ENCODE peak calls at places on chromosomes 13 and 19, in four cellular contexts. One of them, this sample, is unnamed.

GRCh38 chr19:45852145-45852750 is 10.7 kb downstream of the SYMPK start:
- DNase-seq in CD4-positive, alpha-beta T cell: no peak
- DNase-seq in GM13976: no peak
- DNase-seq in dorsolateral prefrontal cortex: no peak
- DNase-seq in this sample: no peak

GRCh38 chr19:39413269-39413902 is 917 bp downstream of the PLEKHG2 start:
- DNase-seq in CD4-positive, alpha-beta T cell: no peak
- DNase-seq in dorsolateral prefrontal cortex: no peak
- DNase-seq in GM13976: peak
- DNase-seq in this sample: no peak

GRCh38 chr19:52735734-52736133 is 890 bp upstream of the ZNF611 start:
- DNase-seq in GM13976: no peak
- DNase-seq in dorsolateral prefrontal cortex: peak
- DNase-seq in CD4-positive, alpha-beta T cell: no peak
- DNase-seq in this sample: peak

GRCh38 chr19:38213911-38214625 is 10.0 kb downstream of the DPF1 start:
- DNase-seq in CD4-positive, alpha-beta T cell: peak
- DNase-seq in dorsolateral prefrontal cortex: peak
- DNase-seq in GM13976: peak
- DNase-seq in this sample: no peak

GRCh38 chr13:45219123-45219891 is 18.5 kb upstream of the KCTD4 start:
- DNase-seq in GM13976: no peak
- DNase-seq in dorsolateral prefrontal cortex: no peak
- DNase-seq in CD4-positive, alpha-beta T cell: no peak
- DNase-seq in this sample: no peak

GRCh38 chr13:46748300-46748699 is 48.7 kb downstream of the ESD start:
- DNase-seq in dorsolateral prefrontal cortex: no peak
- DNase-seq in CD4-positive, alpha-beta T cell: no peak
- DNase-seq in GM13976: no peak
- DNase-seq in this sample: no peak

GRCh38 chr13:101529419-101529818 is 76.9 kb downstream of the ITGBL1 start:
- DNase-seq in GM13976: no peak
- DNase-seq in dorsolateral prefrontal cortex: no peak
- DNase-seq in CD4-positive, alpha-beta T cell: no peak
- DNase-seq in this sample: no peak

GRCh38 chr13:100694722-100695644 is 20.4 kb upstream of the TMTC4 start:
- DNase-seq in GM13976: no peak
- DNase-seq in dorsolateral prefrontal cortex: no peak
- DNase-seq in CD4-positive, alpha-beta T cell: no peak
- DNase-seq in this sample: no peak

GRCh38 chr13:39186205-39186880 is 148.1 kb downstream of the NHLRC3 start:
- DNase-seq in CD4-positive, alpha-beta T cell: no peak
- DNase-seq in dorsolateral prefrontal cortex: no peak
- DNase-seq in GM13976: no peak
- DNase-seq in this sample: no peak

GRCh38 chr19:30449673-30450072 is 77.5 kb downstream of the ZNF536 start:
- DNase-seq in CD4-positive, alpha-beta T cell: no peak
- DNase-seq in GM13976: no peak
- DNase-seq in dorsolateral prefrontal cortex: no peak
- DNase-seq in this sample: no peak

GRCh38 chr13:108834193-108834592 is 204.8 kb downstream of the MYO16 start:
- DNase-seq in dorsolateral prefrontal cortex: no peak
- DNase-seq in GM13976: no peak
- DNase-seq in CD4-positive, alpha-beta T cell: no peak
- DNase-seq in this sample: no peak

GRCh38 chr19:17575871-17576757 is 20.7 kb downstream of the COLGALT1 start:
- DNase-seq in CD4-positive, alpha-beta T cell: no peak
- DNase-seq in GM13976: peak
- DNase-seq in dorsolateral prefrontal cortex: no peak
- DNase-seq in this sample: no peak

GRCh38 chr19:29467824-29468401 is 57.9 kb upstream of the VSTM2B start:
- DNase-seq in dorsolateral prefrontal cortex: peak
- DNase-seq in GM13976: no peak
- DNase-seq in CD4-positive, alpha-beta T cell: no peak
- DNase-seq in this sample: no peak

GRCh38 chr13:101416181-101417042 is at the start of gene NALCN:
- DNase-seq in CD4-positive, alpha-beta T cell: no peak
- DNase-seq in GM13976: peak
- DNase-seq in dorsolateral prefrontal cortex: peak
- DNase-seq in this sample: no peak

GRCh38 chr13:83414393-83414792 is 467.9 kb downstream of the SLITRK1 start:
- DNase-seq in CD4-positive, alpha-beta T cell: no peak
- DNase-seq in dorsolateral prefrontal cortex: no peak
- DNase-seq in GM13976: no peak
- DNase-seq in this sample: no peak

GRCh38 chr19:15337202-15337601 is 4.9 kb upstream of the BRD4 start:
- DNase-seq in GM13976: no peak
- DNase-seq in dorsolateral prefrontal cortex: no peak
- DNase-seq in CD4-positive, alpha-beta T cell: no peak
- DNase-seq in this sample: no peak

GRCh38 chr13:39485314-39485700 is 117.7 kb downstream of the LHFPL6 start:
- DNase-seq in GM13976: no peak
- DNase-seq in CD4-positive, alpha-beta T cell: no peak
- DNase-seq in dorsolateral prefrontal cortex: no peak
- DNase-seq in this sample: no peak

GRCh38 chr13:52830946-52831345 is 17.5 kb downstream of the PCDH8 start:
- DNase-seq in CD4-positive, alpha-beta T cell: no peak
- DNase-seq in dorsolateral prefrontal cortex: no peak
- DNase-seq in GM13976: no peak
- DNase-seq in this sample: no peak

GRCh38 chr13:47226516-47226915 is 329.7 kb upstream of the HTR2A start:
- DNase-seq in CD4-positive, alpha-beta T cell: no peak
- DNase-seq in GM13976: no peak
- DNase-seq in dorsolateral prefrontal cortex: no peak
- DNase-seq in this sample: no peak

GRCh38 chr19:42254083-42254849 is 662 bp downstream of the ERF start:
- DNase-seq in CD4-positive, alpha-beta T cell: peak
- DNase-seq in dorsolateral prefrontal cortex: peak
- DNase-seq in GM13976: peak
- DNase-seq in this sample: no peak

GRCh38 chr19:29268721-29269483 is 56.0 kb upstream of the UQCRFS1 start:
- DNase-seq in GM13976: no peak
- DNase-seq in CD4-positive, alpha-beta T cell: no peak
- DNase-seq in dorsolateral prefrontal cortex: no peak
- DNase-seq in this sample: no peak

GRCh38 chr19:47110521-47111080 is 3.0 kb downstream of the ZC3H4 start:
- DNase-seq in dorsolateral prefrontal cortex: no peak
- DNase-seq in CD4-positive, alpha-beta T cell: peak
- DNase-seq in GM13976: no peak
- DNase-seq in this sample: no peak

GRCh38 chr13:64429691-64430090 is 2800.4 kb downstream of the PCDH9 start:
- DNase-seq in GM13976: no peak
- DNase-seq in dorsolateral prefrontal cortex: no peak
- DNase-seq in CD4-positive, alpha-beta T cell: no peak
- DNase-seq in this sample: no peak

GRCh38 chr13:64755961-64756360 is 2474.2 kb downstream of the PCDH9 start:
- DNase-seq in CD4-positive, alpha-beta T cell: no peak
- DNase-seq in GM13976: no peak
- DNase-seq in dorsolateral prefrontal cortex: no peak
- DNase-seq in this sample: no peak

GRCh38 chr19:1567116-1567847 is 843 bp downstream of the MEX3D start:
- DNase-seq in CD4-positive, alpha-beta T cell: no peak
- DNase-seq in GM13976: no peak
- DNase-seq in dorsolateral prefrontal cortex: no peak
- DNase-seq in this sample: no peak

GRCh38 chr19:55082023-55082851 is 6.6 kb downstream of the EPS8L1 start:
- DNase-seq in dorsolateral prefrontal cortex: no peak
- DNase-seq in CD4-positive, alpha-beta T cell: no peak
- DNase-seq in GM13976: no peak
- DNase-seq in this sample: no peak

GRCh38 chr13:99657848-99658265 is 156.6 kb downstream of the TM9SF2 start:
- DNase-seq in GM13976: no peak
- DNase-seq in CD4-positive, alpha-beta T cell: no peak
- DNase-seq in dorsolateral prefrontal cortex: no peak
- DNase-seq in this sample: no peak

GRCh38 chr13:95643471-95643813 is 1.1 kb downstream of the DZIP1 start:
- DNase-seq in dorsolateral prefrontal cortex: no peak
- DNase-seq in CD4-positive, alpha-beta T cell: no peak
- DNase-seq in GM13976: no peak
- DNase-seq in this sample: no peak

GRCh38 chr13:77876176-77876575 is 42.5 kb downstream of the EDNRB start:
- DNase-seq in dorsolateral prefrontal cortex: no peak
- DNase-seq in GM13976: no peak
- DNase-seq in CD4-positive, alpha-beta T cell: no peak
- DNase-seq in this sample: no peak

GRCh38 chr13:93235258-93236015 is 8.8 kb downstream of the GPC6 start:
- DNase-seq in dorsolateral prefrontal cortex: no peak
- DNase-seq in CD4-positive, alpha-beta T cell: no peak
- DNase-seq in GM13976: no peak
- DNase-seq in this sample: no peak

GRCh38 chr19:3363841-3364500 is 2.4 kb upstream of the NFIC start:
- DNase-seq in dorsolateral prefrontal cortex: no peak
- DNase-seq in CD4-positive, alpha-beta T cell: no peak
- DNase-seq in GM13976: no peak
- DNase-seq in this sample: no peak

GRCh38 chr19:51501594-51502263 is at the start of gene SIGLEC12:
- DNase-seq in GM13976: peak
- DNase-seq in CD4-positive, alpha-beta T cell: no peak
- DNase-seq in dorsolateral prefrontal cortex: peak
- DNase-seq in this sample: no peak

DNA sequence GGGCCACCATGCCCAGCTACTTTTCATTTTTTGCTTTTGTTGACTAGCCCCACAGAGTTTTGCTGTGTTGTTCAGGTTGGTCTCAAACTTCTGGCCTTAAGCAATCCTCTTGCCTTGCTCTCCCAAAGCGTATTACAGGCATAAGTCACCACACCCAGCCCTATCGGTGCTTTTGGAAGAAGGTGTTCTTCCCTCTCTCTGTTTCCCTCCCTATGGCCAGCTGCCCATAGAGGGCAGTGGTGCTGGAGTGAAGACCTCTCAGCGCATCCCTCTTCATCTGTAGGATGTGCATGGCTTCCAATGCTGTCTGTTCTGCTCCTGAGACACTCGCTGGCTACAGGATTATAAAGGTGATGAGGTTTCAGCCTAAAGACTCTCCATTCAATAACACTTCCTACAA is 1.3 kb upstream of the CD22 start:
- DNase-seq in dorsolateral prefrontal cortex: no peak
- DNase-seq in GM13976: no peak
- DNase-seq in CD4-positive, alpha-beta T cell: no peak
- DNase-seq in this sample: no peak
- TF ChIP-seq CTCF in dorsolateral prefrontal cortex: no peak
- TF ChIP-seq CTCF in GM13976: peak
- TF ChIP-seq CTCF in CD4-positive, alpha-beta T cell: no peak
- TF ChIP-seq CTCF in this sample: no peak

GRCh38 chr19:41205995-41206394 is 13.0 kb downstream of the CYP2S1 start:
- DNase-seq in CD4-positive, alpha-beta T cell: no peak
- DNase-seq in GM13976: no peak
- DNase-seq in dorsolateral prefrontal cortex: no peak
- DNase-seq in this sample: no peak
- TF ChIP-seq CTCF in CD4-positive, alpha-beta T cell: no peak
- TF ChIP-seq CTCF in GM13976: peak
- TF ChIP-seq CTCF in dorsolateral prefrontal cortex: no peak
- TF ChIP-seq CTCF in this sample: no peak

DNA sequence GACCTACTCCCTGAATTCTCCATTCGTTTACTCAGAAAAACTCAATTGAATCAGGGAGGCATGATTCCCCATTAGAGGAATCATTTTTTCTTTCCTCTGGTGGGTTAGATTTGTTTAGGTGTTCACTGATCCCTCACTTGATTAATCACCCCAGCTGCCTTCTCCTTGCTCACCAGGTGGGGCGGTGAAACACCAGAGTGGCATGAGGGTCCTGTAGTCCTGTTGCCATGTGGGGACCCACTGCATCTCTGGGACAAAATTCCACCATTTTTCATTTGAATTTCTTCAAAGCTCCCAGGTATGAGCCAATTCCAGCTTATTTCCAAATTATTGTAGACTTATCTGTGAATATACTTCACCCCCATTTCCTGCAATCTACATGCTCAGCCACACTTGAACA is 462.7 kb upstream of the ZNF507 start:
- DNase-seq in CD4-positive, alpha-beta T cell: no peak
- DNase-seq in dorsolateral prefrontal cortex: no peak
- DNase-seq in GM13976: no peak
- DNase-seq in this sample: no peak
- TF ChIP-seq CTCF in CD4-positive, alpha-beta T cell: no peak
- TF ChIP-seq CTCF in dorsolateral prefrontal cortex: no peak
- TF ChIP-seq CTCF in GM13976: no peak
- TF ChIP-seq CTCF in this sample: no peak

DNA sequence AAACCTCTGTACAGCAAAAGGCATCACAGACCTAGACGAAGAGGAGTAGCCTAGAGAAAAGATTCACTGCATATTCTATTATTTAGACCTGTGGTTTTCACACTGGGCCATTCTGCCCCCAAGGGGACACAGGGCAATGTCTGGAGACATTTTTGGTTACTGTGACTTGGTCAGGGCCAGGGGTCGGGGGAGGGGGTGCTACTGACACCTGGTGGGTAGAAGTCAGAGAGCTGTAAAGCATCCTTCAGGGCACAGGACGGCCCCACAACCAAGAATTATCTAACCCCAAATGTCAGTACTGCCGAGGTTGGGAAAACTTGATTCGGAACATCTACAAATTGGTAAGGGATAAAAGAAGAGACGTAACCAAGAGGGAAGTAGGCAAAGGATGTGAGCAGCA is 11.3 kb downstream of the ELAVL1 start:
- DNase-seq in CD4-positive, alpha-beta T cell: no peak
- DNase-seq in dorsolateral prefrontal cortex: no peak
- DNase-seq in GM13976: no peak
- DNase-seq in this sample: no peak
- TF ChIP-seq CTCF in CD4-positive, alpha-beta T cell: no peak
- TF ChIP-seq CTCF in dorsolateral prefrontal cortex: no peak
- TF ChIP-seq CTCF in GM13976: no peak
- TF ChIP-seq CTCF in this sample: no peak

This sample was measured in omental fat pad.